ENCODE peak calls at places on chromosomes 5 and 9, in four cellular contexts. L is IMR-90, Q is mammary epithelial cell, W is left ventricle myocardium inferior. T is an unnamed sample.

GRCh38 chr5:126514159-126515141 is 80.6 kb downstream of the ALDH7A1 start:
- DNase-seq in W (no peak), L (peak; percentile 75), Q (no peak), T (peak; percentile 77)

GRCh38 chr9:130327781-130328348 is 62.3 kb downstream of the HMCN2 start:
- DNase-seq in W (peak; percentile 55), Q (no peak), L (peak; percentile 47), T (peak; percentile 64)

GRCh38 chr5:134465856-134466240 is 54.2 kb upstream of the CDKN2AIPNL start:
- DNase-seq in Q (peak; percentile 86), L (peak; percentile 90), W (peak; percentile 92), T (peak; percentile 94)

GRCh38 chr9:38062498-38063362 is 6.3 kb downstream of the SHB start:
- DNase-seq in L (peak; percentile 84), W (no peak), Q (no peak), T (peak; percentile 77)

GRCh38 chr5:93219641-93220145 is 361.3 kb downstream of the NR2F1-AS1 start:
- DNase-seq in L (no peak), Q (no peak), W (no peak), T (no peak)

GRCh38 chr9:81389569-81389993 is 299.8 kb downstream of the TLE1 start:
- DNase-seq in W (no peak), Q (peak; percentile 89), L (peak; percentile 99), T (peak; percentile 94)

GRCh38 chr9:3331801-3332200 is 194.0 kb downstream of the RFX3 start:
- DNase-seq in L (no peak), W (no peak), Q (no peak), T (no peak)

GRCh38 chr5:82111191-82111590 is 139.4 kb downstream of the ATG10 start:
- DNase-seq in W (no peak), Q (no peak), L (peak; percentile 44), T (peak; percentile 64)

GRCh38 chr5:138650999-138651766 is 76.0 kb upstream of the HSPA9 start:
- DNase-seq in L (no peak), Q (no peak), W (no peak), T (no peak)

GRCh38 chr9:124784503-124784902 is 7.6 kb downstream of the OLFML2A start:
- DNase-seq in W (no peak), Q (peak; percentile 60), L (no peak), T (peak; percentile 63)

GRCh38 chr9:127178646-127179632 is 56.5 kb upstream of the ANGPTL2 start:
- DNase-seq in W (no peak), Q (no peak), L (no peak), T (no peak)

GRCh38 chr5:13866792-13867191 is 77.7 kb downstream of the DNAH5 start:
- DNase-seq in Q (peak; percentile 19), W (peak; percentile 16), L (peak; percentile 41), T (peak; percentile 40)

GRCh38 chr5:147290261-147290660 is 55.4 kb downstream of the STK32A start:
- DNase-seq in W (peak; percentile 22), Q (no peak), L (no peak), T (no peak)

GRCh38 chr9:117135481-117135880 is 279.4 kb downstream of the ASTN2 start:
- DNase-seq in Q (no peak), L (no peak), W (no peak), T (no peak)

GRCh38 chr9:138020120-138020794 is 142.7 kb downstream of the CACNA1B start:
- DNase-seq in L (no peak), W (no peak), Q (no peak), T (no peak)

GRCh38 chr5:172003750-172004149 is 2.7 kb downstream of the FBXW11 start:
- DNase-seq in Q (no peak), L (no peak), W (no peak), T (no peak)

GRCh38 chr5:88979244-88979643 is 96.3 kb upstream of the MEF2C start:
- DNase-seq in Q (peak; percentile 8), W (no peak), L (peak; percentile 2), T (peak; percentile 27)

GRCh38 chr5:2614571-2614970 is 136.9 kb downstream of the IRX2 start:
- DNase-seq in L (no peak), Q (no peak), W (no peak), T (no peak)

GRCh38 chr9:110125763-110126351 is 82.1 kb downstream of the C9orf152 start:
- DNase-seq in Q (no peak), L (peak; percentile 41), W (no peak), T (no peak)

GRCh38 chr5:59337240-59337639 is 556.3 kb downstream of the PDE4D start:
- DNase-seq in L (no peak), W (no peak), Q (no peak), T (no peak)

GRCh38 chr9:131254107-131254491 is 22.2 kb downstream of the FAM78A start:
- DNase-seq in Q (no peak), W (peak; percentile 77), L (no peak), T (peak; percentile 68)

GRCh38 chr5:72515211-72515610 is 8.0 kb upstream of the ZNF366 start:
- DNase-seq in L (no peak), Q (no peak), W (no peak), T (no peak)

GRCh38 chr5:110159202-110159601 is 469.5 kb downstream of the MAN2A1 start:
- DNase-seq in L (no peak), Q (peak; percentile 58), W (no peak), T (peak; percentile 41)

GRCh38 chr5:143657814-143658395 is 154.1 kb upstream of the HMHB1 start:
- DNase-seq in L (no peak), Q (no peak), W (no peak), T (no peak)

GRCh38 chr9:135907446-135908333 is at the start of gene CAMSAP1:
- DNase-seq in W (peak; percentile 93), L (peak; percentile 90), Q (peak; percentile 90), T (peak; percentile 92)

GRCh38 chr5:141529002-141529401 is 40.1 kb downstream of the PCDHGC5 start:
- DNase-seq in Q (peak; percentile 62), W (peak; percentile 50), L (peak; percentile 88), T (peak; percentile 55)

GRCh38 chr9:138078846-138079245 is 201.3 kb downstream of the CACNA1B start:
- DNase-seq in W (no peak), L (no peak), Q (no peak), T (no peak)

GRCh38 chr9:114155967-114156294 is 594 bp downstream of the COL27A1 start:
- DNase-seq in Q (no peak), W (no peak), L (no peak), T (no peak)

GRCh38 chr5:178232124-178232919 is at the start of gene PHYKPL:
- DNase-seq in Q (peak; percentile 50), L (peak; percentile 58), W (peak; percentile 76), T (peak; percentile 72)

GRCh38 chr5:137252513-137252912 is 246.6 kb downstream of the SPOCK1 start:
- DNase-seq in Q (no peak), W (no peak), L (peak; percentile 56), T (peak; percentile 2)

GRCh38 chr9:130193531-130194405 is 21.6 kb downstream of the NCS1 start:
- DNase-seq in W (no peak), Q (no peak), L (no peak), T (no peak)

GRCh38 chr9:23319092-23319491 is 506.9 kb downstream of the ELAVL2 start:
- DNase-seq in W (no peak), L (no peak), Q (no peak), T (no peak)

GRCh38 chr5:80646926-80647325 is 7.5 kb upstream of the MSH3 start:
- DNase-seq in W (no peak), L (no peak), Q (no peak), T (no peak)

GRCh38 chr5:120464627-120465280 is 654 bp downstream of the PRR16 start:
- DNase-seq in Q (peak; percentile 46), L (peak; percentile 64), W (peak; percentile 57), T (peak; percentile 74)

GRCh38 chr5:138389332-138389731 is 36.8 kb downstream of the KDM3B start:
- DNase-seq in W (no peak), Q (no peak), L (no peak), T (no peak)

GRCh38 chr5:41510176-41510831 is at the start of gene PLCXD3:
- DNase-seq in W (peak; percentile 58), Q (no peak), L (no peak), T (no peak)

GRCh38 chr9:83665576-83666200 is 42.1 kb downstream of the UBQLN1 start:
- DNase-seq in L (no peak), Q (no peak), W (no peak), T (peak; percentile 33)

DNA sequence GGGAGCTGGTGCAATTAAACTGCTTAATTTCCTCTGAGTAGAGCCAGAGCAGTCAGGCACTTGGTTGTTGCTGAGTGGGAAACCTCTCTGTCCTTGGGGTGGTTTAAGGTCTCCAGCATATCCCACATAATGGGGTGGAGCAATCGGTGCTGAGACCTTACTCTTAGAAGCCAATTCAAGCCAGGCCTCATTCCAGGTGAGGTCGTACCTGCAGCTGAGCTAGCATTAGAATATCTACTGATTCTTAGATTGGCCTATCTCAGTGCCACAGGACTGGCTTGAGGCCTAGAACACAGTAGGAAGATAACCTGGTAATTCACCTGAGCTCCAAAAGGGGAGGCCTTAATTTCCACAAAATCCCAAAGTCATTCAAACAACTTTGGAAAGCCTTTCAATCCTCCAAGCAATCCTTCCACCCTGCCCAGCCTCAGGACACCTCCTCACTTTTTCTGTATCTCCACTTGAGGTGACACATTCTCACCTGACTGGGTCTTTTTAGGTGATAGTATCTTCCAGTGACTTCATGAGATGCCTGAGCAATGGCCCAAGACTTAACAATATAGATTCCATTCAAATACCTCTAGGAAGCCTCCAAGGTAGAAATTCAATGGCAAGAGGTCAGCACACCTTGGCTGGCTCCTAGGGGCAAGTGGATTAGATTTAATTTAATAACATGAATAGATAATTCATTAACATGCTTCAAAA is 91.0 kb downstream of the FEM1C start:
- DNase-seq in L (no peak), W (no peak), Q (no peak), T (no peak)
- H3K4me1 ChIP-seq in L (peaks cover 12% of the 10 kb centered on the region), W (peaks cover 40% of the 10 kb centered on the region), Q (peaks cover 13% of the 10 kb centered on the region), T (peaks cover 15% of the 10 kb centered on the region)

DNA sequence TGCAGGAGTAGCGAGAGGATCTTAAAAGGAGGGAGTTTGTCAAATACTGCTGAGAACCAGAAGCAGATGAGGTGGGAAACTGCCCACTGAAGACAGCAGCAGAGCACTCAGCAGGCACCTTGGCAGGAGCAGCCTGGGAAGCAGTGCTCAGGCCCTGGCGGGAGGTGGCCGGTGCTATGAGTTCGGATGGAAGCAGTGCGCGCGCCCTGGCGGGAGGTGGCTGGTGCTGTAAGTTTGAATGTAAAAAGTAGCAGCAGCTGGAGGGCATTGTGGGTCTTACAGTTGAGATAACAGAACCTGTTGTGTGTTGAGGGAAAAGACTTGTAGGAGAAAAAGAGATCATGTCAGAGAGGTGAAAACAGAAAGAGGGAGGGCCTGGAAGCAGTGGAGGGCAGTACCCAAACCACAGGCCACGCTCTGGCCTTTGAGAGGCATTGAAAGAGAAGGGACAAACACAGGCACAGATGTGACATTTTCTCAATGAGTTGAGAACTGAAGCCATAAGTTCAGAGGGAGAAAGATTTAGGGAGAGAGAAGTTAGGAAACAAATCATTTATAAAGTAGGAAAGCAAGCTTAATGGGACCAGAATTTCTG is 130.9 kb downstream of the ERCC6L2 start:
- DNase-seq in L (no peak), W (no peak), Q (no peak), T (no peak)
- H3K4me1 ChIP-seq in L (peaks cover 7% of the 10 kb centered on the region), W (peaks cover 16% of the 10 kb centered on the region), Q (no peaks in the 10 kb centered on the region), T (peaks cover 3% of the 10 kb centered on the region)

GRCh38 chr5:150641006-150641570 is 628 bp downstream of the SYNPO start:
- DNase-seq in L (peak; percentile 77), Q (no peak), W (peak; percentile 60), T (peak; percentile 52)

GRCh38 chr5:150639317-150639738 is 1.1 kb upstream of the SYNPO start:
- DNase-seq in Q (no peak), L (no peak), W (no peak), T (no peak)

GRCh38 chr5:150639751-150640150 is 709 bp upstream of the SYNPO start:
- DNase-seq in L (no peak), Q (no peak), W (no peak), T (no peak)

GRCh38 chr5:150641826-150642566 is 1.5 kb downstream of the SYNPO start:
- DNase-seq in L (no peak), W (no peak), Q (no peak), T (peak; percentile 33)

GRCh38 chr5:150640311-150641005 is at the start of gene SYNPO:
- DNase-seq in Q (peak; percentile 97), L (peak; percentile 98), W (peak; percentile 76), T (peak; percentile 97)
- H3K4me1 ChIP-seq in Q (peaks cover 81% of the 10 kb centered on the region), L (peaks cover 57% of the 10 kb centered on the region), W (peaks cover 100% of the 10 kb centered on the region), T (peaks cover 63% of the 10 kb centered on the region)

GRCh38 chr5:71475788-71476384 is 20.4 kb downstream of the BDP1 start:
- DNase-seq in Q (peak; percentile 30), W (no peak), L (peak; percentile 29), T (peak; percentile 37)
- H3K4me1 ChIP-seq in Q (peaks cover 6% of the 10 kb centered on the region), W (no peaks in the 10 kb centered on the region), L (no peaks in the 10 kb centered on the region), T (no peaks in the 10 kb centered on the region)